ENCODE peak calls at places on chromosomes 11 and 22, in seven cellular contexts. T, I, C, M, L, U and G are unnamed samples.

GRCh38 chr22:45774016-45774670 is 102.5 kb downstream of the ATXN10 start:
- DNase-seq in U (no peak), C (no peak), I (no peak), M (no peak), T (no peak), L (no peak), G (no peak)

GRCh38 chr11:2316169-2316962 is 14.6 kb downstream of the TSPAN32 start:
- DNase-seq in T (no peak), L (peak), C (no peak), I (no peak), M (no peak), U (no peak), G (no peak)

GRCh38 chr11:86812981-86813380 is 12.6 kb downstream of the PRSS23 start:
- DNase-seq in U (no peak), M (no peak), I (no peak), C (no peak), L (no peak), T (no peak), G (no peak)

GRCh38 chr11:2393111-2393868 is 7.3 kb upstream of the TSSC4 start:
- DNase-seq in C (no peak), I (no peak), T (no peak), M (no peak), U (no peak), L (no peak), G (no peak)

GRCh38 chr11:848988-849824 is 6.6 kb downstream of the TSPAN4 start:
- DNase-seq in L (peak), T (peak), M (no peak), U (peak), C (no peak), I (no peak), G (peak)

GRCh38 chr22:40036591-40037225 is 42.0 kb downstream of the FAM83F start:
- DNase-seq in I (peak), M (peak), L (peak), U (peak), C (peak), T (peak), G (peak)

GRCh38 chr11:2385156-2386151 is 8.3 kb downstream of the CD81 start:
- DNase-seq in U (no peak), C (no peak), L (no peak), I (no peak), T (peak), M (no peak), G (no peak)

GRCh38 chr11:94132152-94132558 is 3.5 kb downstream of the PANX1 start:
- DNase-seq in L (no peak), C (no peak), I (peak), U (no peak), T (no peak), M (peak), G (no peak)

GRCh38 chr11:117925198-117925925 is 3.8 kb downstream of the TMPRSS13 start:
- DNase-seq in T (peak), L (no peak), C (no peak), U (no peak), I (no peak), M (no peak), G (no peak)

GRCh38 chr11:119169272-119169719 is 771 bp downstream of the NLRX1 start:
- DNase-seq in C (peak), U (peak), I (peak), T (no peak), M (peak), L (no peak), G (peak)

GRCh38 chr22:43289976-43290663 is 53.1 kb downstream of the SCUBE1 start:
- DNase-seq in L (peak), I (peak), T (no peak), M (no peak), C (no peak), U (no peak), G (no peak)

GRCh38 chr11:5705688-5706087 is 16.1 kb downstream of the TRIM22 start:
- DNase-seq in U (no peak), C (no peak), I (peak), T (no peak), M (no peak), L (no peak), G (no peak)

GRCh38 chr11:1970956-1971355 is 23.8 kb downstream of the MRPL23 start:
- DNase-seq in L (no peak), M (no peak), T (no peak), I (no peak), C (no peak), U (no peak), G (no peak)

GRCh38 chr11:17915500-17916143 is 97.2 kb downstream of the SERGEF start:
- DNase-seq in M (no peak), I (peak), T (no peak), L (no peak), U (no peak), C (no peak), G (peak)

GRCh38 chr11:33197915-33198727 is 36.8 kb upstream of the CSTF3 start:
- DNase-seq in U (no peak), I (no peak), T (no peak), M (no peak), L (no peak), C (no peak), G (no peak)
- TF ChIP-seq EZH2phosphoT487 in U (no peak), I (no peak), T (no peak), M (no peak), L (no peak), C (no peak), G (no peak)

DNA sequence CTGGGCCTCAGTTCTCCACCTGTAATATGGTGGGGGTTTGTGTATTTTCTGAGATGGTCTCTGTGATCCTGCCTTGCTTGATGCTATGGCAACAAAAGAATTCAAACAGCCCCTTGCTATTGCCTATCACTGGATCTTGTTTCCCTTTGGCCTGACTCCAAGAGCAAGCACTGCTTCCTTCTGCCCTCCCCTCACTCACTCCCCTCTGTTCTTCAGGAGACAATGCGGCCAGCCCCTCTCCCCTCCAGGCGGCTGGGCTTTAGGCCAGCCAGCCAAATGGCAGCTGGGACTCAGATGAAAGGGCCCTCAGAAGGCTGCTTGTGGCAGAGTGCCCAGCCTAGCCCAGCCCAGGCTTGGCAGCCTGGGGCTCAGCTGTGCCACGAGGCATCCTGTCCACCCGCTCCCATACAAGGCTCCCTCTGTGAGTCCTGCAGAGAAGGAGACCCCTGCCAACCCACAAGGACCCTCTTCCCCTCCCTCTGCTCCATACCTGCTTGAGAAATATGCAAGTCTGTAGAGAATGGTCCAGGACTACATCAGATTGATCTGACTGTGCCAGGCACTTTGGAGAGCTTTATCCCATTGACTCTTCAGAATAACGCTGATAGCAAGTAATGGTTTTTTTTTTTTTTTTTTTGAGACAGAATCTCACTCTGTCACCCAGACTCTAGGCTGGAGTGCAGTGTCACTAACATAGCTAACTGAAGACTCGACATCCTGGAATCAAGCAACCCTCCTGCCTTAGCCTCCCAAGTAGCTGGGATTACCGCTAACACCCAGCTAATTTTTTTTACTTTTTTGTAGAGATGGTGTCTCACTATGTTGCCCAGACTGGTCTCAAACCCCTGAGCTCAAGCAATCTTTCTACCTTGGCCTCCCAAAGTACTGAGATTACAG is 7.6 kb upstream of the KCTD14 start:
- DNase-seq in C (no peak), I (peak), M (peak), U (peak), T (no peak), L (peak), G (peak)
- TF ChIP-seq EZH2phosphoT487 in C (no peak), I (no peak), M (no peak), U (no peak), T (no peak), L (no peak), G (no peak)

DNA sequence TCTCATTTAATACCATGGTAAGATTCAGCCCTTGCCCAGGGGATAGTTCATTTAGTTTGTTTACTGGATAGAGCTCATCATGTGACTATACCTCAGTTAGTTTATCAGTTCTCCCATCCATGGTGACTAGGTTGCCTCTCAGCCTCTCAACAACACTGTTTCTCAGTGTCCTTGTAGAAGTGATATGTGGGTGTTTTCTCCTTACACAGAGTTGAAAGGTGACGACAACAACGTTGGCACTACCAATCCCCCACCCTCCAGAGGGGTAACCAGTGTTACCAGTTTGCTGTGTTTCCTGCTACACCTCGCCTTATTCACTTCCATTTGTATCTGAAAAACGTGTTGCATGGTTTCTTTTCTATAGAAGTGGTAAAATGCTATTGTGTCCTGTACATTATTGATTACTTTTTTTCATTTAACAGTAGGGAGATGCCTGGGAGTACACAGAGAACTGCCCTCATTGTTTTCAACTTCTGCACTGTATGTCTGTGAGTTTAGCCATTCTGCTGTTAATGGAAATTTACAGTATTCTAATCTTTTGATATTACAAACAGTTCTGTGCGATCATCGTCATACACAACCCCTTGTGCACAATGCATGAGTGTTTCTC is 11.6 kb downstream of the NEAT1 start:
- DNase-seq in C (no peak), M (no peak), L (no peak), I (peak), U (no peak), T (no peak), G (no peak)
- TF ChIP-seq EZH2phosphoT487 in C (no peak), M (no peak), L (no peak), I (no peak), U (no peak), T (no peak), G (no peak)

GRCh38 chr11:134611537-134611936 is 199.5 kb upstream of the B3GAT1 start:
- DNase-seq in U (no peak), I (no peak), M (no peak), C (no peak), T (no peak), L (no peak), G (no peak)

GRCh38 chr11:134612416-134613030 is 200.5 kb upstream of the B3GAT1 start:
- DNase-seq in L (no peak), T (no peak), C (no peak), M (no peak), U (no peak), I (no peak), G (no peak)

GRCh38 chr11:134615041-134615615 is 203.1 kb upstream of the B3GAT1 start:
- DNase-seq in C (no peak), U (no peak), T (no peak), I (no peak), M (no peak), L (no peak), G (no peak)

GRCh38 chr11:134614141-134614540 is 202.1 kb upstream of the B3GAT1 start:
- DNase-seq in T (no peak), C (no peak), M (no peak), U (no peak), L (no peak), I (no peak), G (no peak)

DNA sequence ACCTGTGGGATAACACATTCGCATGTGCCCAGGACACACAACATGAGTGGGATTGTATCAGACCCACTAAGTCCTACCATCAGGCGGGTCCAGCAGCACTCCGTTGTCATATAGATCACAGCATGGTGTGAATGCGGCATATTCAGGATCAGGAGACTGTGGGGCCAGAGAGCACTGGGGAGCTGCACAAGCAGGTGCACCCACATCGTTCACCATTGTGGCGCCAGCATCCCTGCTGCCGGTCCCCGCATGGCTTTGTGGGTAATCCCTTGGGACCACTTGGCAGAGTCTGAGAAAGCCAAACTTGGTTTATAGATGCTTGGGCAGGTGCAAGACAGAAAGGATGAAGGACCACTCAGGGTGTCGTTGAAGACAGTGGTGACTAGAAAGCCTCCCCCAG is 201.6 kb upstream of the B3GAT1 start:
- DNase-seq in M (no peak), C (no peak), U (no peak), I (no peak), T (no peak), L (no peak), G (no peak)
- TF ChIP-seq EZH2phosphoT487 in M (no peak), C (no peak), U (no peak), I (no peak), T (no peak), L (no peak), G (no peak)

DNA sequence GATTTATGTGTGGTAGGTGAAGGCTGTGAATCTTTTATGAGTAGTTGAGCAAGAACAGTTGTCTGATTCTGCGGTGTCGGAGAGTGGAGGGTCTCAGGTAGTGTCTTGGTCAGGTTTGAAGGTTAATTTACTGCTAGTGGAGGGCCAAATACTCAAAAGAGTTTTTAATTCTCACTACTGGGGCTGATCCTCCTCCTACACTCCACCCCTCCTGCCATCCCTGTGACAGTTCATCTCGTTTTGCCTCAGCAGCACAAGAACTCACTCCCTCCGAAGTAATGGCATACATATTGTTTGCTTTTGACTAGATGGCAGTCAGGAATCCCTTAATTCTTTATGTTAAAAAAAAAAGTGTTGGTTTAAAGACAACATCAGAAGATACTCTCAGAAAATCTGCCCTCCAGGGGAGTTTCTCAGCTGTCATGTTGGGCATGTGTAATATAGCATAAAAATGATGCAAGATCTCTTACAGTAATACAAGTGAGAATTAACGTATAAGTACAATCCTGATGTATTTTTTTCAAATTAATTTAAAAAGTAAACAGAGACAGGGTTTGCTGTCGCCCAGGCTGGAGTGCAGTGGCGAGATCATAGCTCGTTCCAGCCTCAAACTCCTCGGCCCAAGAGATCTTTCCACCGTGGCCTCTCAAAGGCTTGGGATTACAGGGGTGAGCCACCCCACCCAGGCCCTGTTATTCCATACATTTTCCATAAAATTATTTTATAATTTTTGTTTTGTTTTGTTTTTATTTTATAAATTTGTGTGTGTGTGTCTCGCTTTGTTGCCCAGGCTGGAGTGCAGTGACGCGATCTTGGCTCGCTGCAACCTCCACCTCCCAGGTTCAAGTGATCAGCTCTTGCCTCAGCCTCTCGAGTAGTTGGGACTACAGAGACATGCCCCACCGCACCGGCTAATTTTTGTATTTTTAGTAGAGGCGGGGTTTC is 1.3 kb downstream of the FAR1 start:
- DNase-seq in M (no peak), T (no peak), C (no peak), L (no peak), U (no peak), I (peak), G (no peak)
- TF ChIP-seq EZH2phosphoT487 in M (no peak), T (no peak), C (no peak), L (no peak), U (no peak), I (no peak), G (no peak)

DNA sequence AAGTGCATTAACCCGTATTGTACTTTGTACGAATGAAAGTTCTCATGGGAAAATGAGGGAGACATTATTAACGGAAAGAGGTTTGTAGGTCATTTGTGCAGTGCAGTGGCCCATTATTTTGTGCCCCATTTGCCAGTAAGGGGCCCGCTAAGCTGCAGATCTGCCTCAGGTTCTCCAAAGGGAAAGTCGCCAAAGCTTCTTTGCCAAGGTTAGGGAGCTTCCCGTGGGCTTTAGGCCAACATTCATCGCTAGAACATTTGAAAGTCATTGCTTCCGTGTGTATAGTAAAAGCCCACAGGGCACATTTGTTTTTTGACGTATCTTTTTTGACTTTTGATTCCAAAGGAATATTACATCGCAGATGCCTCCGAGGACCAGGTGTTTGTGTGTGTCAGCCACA is 61.0 kb upstream of the SORL1-AS1 start:
- DNase-seq in I (no peak), C (no peak), T (no peak), M (no peak), U (no peak), L (no peak), G (no peak)
- TF ChIP-seq EZH2phosphoT487 in I (no peak), C (no peak), T (no peak), M (no peak), U (no peak), L (no peak), G (no peak)

GRCh38 chr11:64710418-64711137 is 12.4 kb downstream of the NRXN2 start:
- DNase-seq in L (no peak), I (peak), U (no peak), T (no peak), M (peak), C (no peak), G (no peak)
- TF ChIP-seq EZH2phosphoT487 in L (no peak), I (no peak), U (no peak), T (no peak), M (no peak), C (no peak), G (no peak)

GRCh38 chr11:69010361-69010891 is 2.6 kb downstream of the MRGPRF start:
- DNase-seq in C (no peak), L (peak), T (no peak), M (peak), I (peak), U (no peak), G (no peak)
- TF ChIP-seq EZH2phosphoT487 in C (no peak), L (no peak), T (no peak), M (no peak), I (no peak), U (no peak), G (no peak)

GRCh38 chr22:20514658-20515406 is 7.4 kb downstream of the MED15 start:
- DNase-seq in L (no peak), I (peak), M (peak), C (no peak), U (no peak), T (no peak), G (no peak)
- TF ChIP-seq EZH2phosphoT487 in L (no peak), I (no peak), M (no peak), C (no peak), U (no peak), T (no peak), G (no peak)